ENCODE peak calls at places on chromosomes 13 and 19, in eight cellular contexts. One of them, this sample, is unnamed.

GRCh38 chr13:111488466-111489132 is 168.2 kb downstream of the TEX29 start:
- DNase-seq in activated T-helper 1 cell treated with Interleukin-2 at 50 U/mL for 16 hours: no peak
- DNase-seq in NCI-H1105: no peak
- DNase-seq in NB4: no peak
- DNase-seq in colonic mucosa: peak
- DNase-seq in stimulated activated CD4-positive, alpha-beta T cell treated with anti-CD3 and anti-CD28 coated beads, Interleukin-1b, Interleukin-23, amount 100 ng/mL, for 24 hours: no peak
- DNase-seq in gastrocnemius medialis: no peak
- DNase-seq in breast epithelium: no peak
- DNase-seq in this sample: peak

GRCh38 chr19:58053480-58054156 is 5.5 kb upstream of the ZNF135 start:
- DNase-seq in activated T-helper 1 cell treated with Interleukin-2 at 50 U/mL for 16 hours: no peak
- DNase-seq in NCI-H1105: no peak
- DNase-seq in NB4: no peak
- DNase-seq in colonic mucosa: no peak
- DNase-seq in stimulated activated CD4-positive, alpha-beta T cell treated with anti-CD3 and anti-CD28 coated beads, Interleukin-1b, Interleukin-23, amount 100 ng/mL, for 24 hours: no peak
- DNase-seq in gastrocnemius medialis: no peak
- DNase-seq in breast epithelium: no peak
- DNase-seq in this sample: no peak

GRCh38 chr19:14440049-14440448 is 6.9 kb downstream of the PKN1 start:
- DNase-seq in activated T-helper 1 cell treated with Interleukin-2 at 50 U/mL for 16 hours: peak
- DNase-seq in NCI-H1105: no peak
- DNase-seq in NB4: peak
- DNase-seq in colonic mucosa: peak
- DNase-seq in stimulated activated CD4-positive, alpha-beta T cell treated with anti-CD3 and anti-CD28 coated beads, Interleukin-1b, Interleukin-23, amount 100 ng/mL, for 24 hours: peak
- DNase-seq in gastrocnemius medialis: peak
- DNase-seq in breast epithelium: no peak
- DNase-seq in this sample: no peak

GRCh38 chr13:33838567-33839131 is 20.7 kb downstream of the RFC3 start:
- DNase-seq in activated T-helper 1 cell treated with Interleukin-2 at 50 U/mL for 16 hours: no peak
- DNase-seq in NCI-H1105: no peak
- DNase-seq in NB4: no peak
- DNase-seq in colonic mucosa: no peak
- DNase-seq in stimulated activated CD4-positive, alpha-beta T cell treated with anti-CD3 and anti-CD28 coated beads, Interleukin-1b, Interleukin-23, amount 100 ng/mL, for 24 hours: no peak
- DNase-seq in gastrocnemius medialis: no peak
- DNase-seq in breast epithelium: no peak
- DNase-seq in this sample: no peak

GRCh38 chr13:48126944-48127814 is 32.3 kb upstream of the MED4 start:
- DNase-seq in activated T-helper 1 cell treated with Interleukin-2 at 50 U/mL for 16 hours: peak
- DNase-seq in NCI-H1105: no peak
- DNase-seq in NB4: peak
- DNase-seq in colonic mucosa: peak
- DNase-seq in stimulated activated CD4-positive, alpha-beta T cell treated with anti-CD3 and anti-CD28 coated beads, Interleukin-1b, Interleukin-23, amount 100 ng/mL, for 24 hours: peak
- DNase-seq in gastrocnemius medialis: peak
- DNase-seq in breast epithelium: no peak
- DNase-seq in this sample: no peak

GRCh38 chr19:6894313-6894712 is 6.9 kb downstream of the ADGRE1 start:
- DNase-seq in activated T-helper 1 cell treated with Interleukin-2 at 50 U/mL for 16 hours: no peak
- DNase-seq in NCI-H1105: no peak
- DNase-seq in NB4: no peak
- DNase-seq in colonic mucosa: no peak
- DNase-seq in stimulated activated CD4-positive, alpha-beta T cell treated with anti-CD3 and anti-CD28 coated beads, Interleukin-1b, Interleukin-23, amount 100 ng/mL, for 24 hours: no peak
- DNase-seq in gastrocnemius medialis: no peak
- DNase-seq in breast epithelium: no peak
- DNase-seq in this sample: no peak

GRCh38 chr13:73465629-73465974 is 406.8 kb downstream of the KLF5 start:
- DNase-seq in activated T-helper 1 cell treated with Interleukin-2 at 50 U/mL for 16 hours: no peak
- DNase-seq in NCI-H1105: no peak
- DNase-seq in NB4: no peak
- DNase-seq in colonic mucosa: peak
- DNase-seq in stimulated activated CD4-positive, alpha-beta T cell treated with anti-CD3 and anti-CD28 coated beads, Interleukin-1b, Interleukin-23, amount 100 ng/mL, for 24 hours: no peak
- DNase-seq in gastrocnemius medialis: no peak
- DNase-seq in breast epithelium: no peak
- DNase-seq in this sample: no peak

GRCh38 chr19:54069482-54069881 is 5.8 kb upstream of the VSTM1 start:
- DNase-seq in activated T-helper 1 cell treated with Interleukin-2 at 50 U/mL for 16 hours: no peak
- DNase-seq in NCI-H1105: no peak
- DNase-seq in NB4: no peak
- DNase-seq in colonic mucosa: no peak
- DNase-seq in stimulated activated CD4-positive, alpha-beta T cell treated with anti-CD3 and anti-CD28 coated beads, Interleukin-1b, Interleukin-23, amount 100 ng/mL, for 24 hours: no peak
- DNase-seq in gastrocnemius medialis: no peak
- DNase-seq in breast epithelium: no peak
- DNase-seq in this sample: no peak

GRCh38 chr19:14413765-14414171 is 5.4 kb downstream of the DDX39A start:
- DNase-seq in activated T-helper 1 cell treated with Interleukin-2 at 50 U/mL for 16 hours: no peak
- DNase-seq in NCI-H1105: peak
- DNase-seq in NB4: no peak
- DNase-seq in colonic mucosa: no peak
- DNase-seq in stimulated activated CD4-positive, alpha-beta T cell treated with anti-CD3 and anti-CD28 coated beads, Interleukin-1b, Interleukin-23, amount 100 ng/mL, for 24 hours: no peak
- DNase-seq in gastrocnemius medialis: no peak
- DNase-seq in breast epithelium: no peak
- DNase-seq in this sample: no peak

GRCh38 chr19:19475845-19476828 is 39.2 kb downstream of the TSSK6 start:
- DNase-seq in activated T-helper 1 cell treated with Interleukin-2 at 50 U/mL for 16 hours: no peak
- DNase-seq in NCI-H1105: no peak
- DNase-seq in NB4: no peak
- DNase-seq in colonic mucosa: no peak
- DNase-seq in stimulated activated CD4-positive, alpha-beta T cell treated with anti-CD3 and anti-CD28 coated beads, Interleukin-1b, Interleukin-23, amount 100 ng/mL, for 24 hours: no peak
- DNase-seq in gastrocnemius medialis: no peak
- DNase-seq in breast epithelium: no peak
- DNase-seq in this sample: no peak

GRCh38 chr19:46716013-46716671 is 772 bp downstream of the PRKD2 start:
- DNase-seq in activated T-helper 1 cell treated with Interleukin-2 at 50 U/mL for 16 hours: no peak
- DNase-seq in NCI-H1105: no peak
- DNase-seq in NB4: peak
- DNase-seq in colonic mucosa: peak
- DNase-seq in stimulated activated CD4-positive, alpha-beta T cell treated with anti-CD3 and anti-CD28 coated beads, Interleukin-1b, Interleukin-23, amount 100 ng/mL, for 24 hours: no peak
- DNase-seq in gastrocnemius medialis: no peak
- DNase-seq in breast epithelium: no peak
- DNase-seq in this sample: no peak

GRCh38 chr13:30222253-30222652 is 85.1 kb downstream of the KATNAL1 start:
- DNase-seq in activated T-helper 1 cell treated with Interleukin-2 at 50 U/mL for 16 hours: no peak
- DNase-seq in NCI-H1105: no peak
- DNase-seq in NB4: no peak
- DNase-seq in colonic mucosa: no peak
- DNase-seq in stimulated activated CD4-positive, alpha-beta T cell treated with anti-CD3 and anti-CD28 coated beads, Interleukin-1b, Interleukin-23, amount 100 ng/mL, for 24 hours: no peak
- DNase-seq in gastrocnemius medialis: no peak
- DNase-seq in breast epithelium: no peak
- DNase-seq in this sample: no peak

GRCh38 chr19:16325671-16326400 is 1.2 kb downstream of the KLF2 start:
- DNase-seq in activated T-helper 1 cell treated with Interleukin-2 at 50 U/mL for 16 hours: peak
- DNase-seq in NCI-H1105: peak
- DNase-seq in NB4: no peak
- DNase-seq in colonic mucosa: peak
- DNase-seq in stimulated activated CD4-positive, alpha-beta T cell treated with anti-CD3 and anti-CD28 coated beads, Interleukin-1b, Interleukin-23, amount 100 ng/mL, for 24 hours: no peak
- DNase-seq in gastrocnemius medialis: no peak
- DNase-seq in breast epithelium: no peak
- DNase-seq in this sample: no peak

GRCh38 chr13:97948041-97948440 is 5.4 kb upstream of the IPO5 start:
- DNase-seq in activated T-helper 1 cell treated with Interleukin-2 at 50 U/mL for 16 hours: no peak
- DNase-seq in NCI-H1105: no peak
- DNase-seq in NB4: no peak
- DNase-seq in colonic mucosa: no peak
- DNase-seq in stimulated activated CD4-positive, alpha-beta T cell treated with anti-CD3 and anti-CD28 coated beads, Interleukin-1b, Interleukin-23, amount 100 ng/mL, for 24 hours: no peak
- DNase-seq in gastrocnemius medialis: no peak
- DNase-seq in breast epithelium: no peak
- DNase-seq in this sample: no peak

This sample was measured in type B pancreatic cell.